ENCODE peak calls at places on chromosomes 2 and 18, in nine cellular contexts. One of them, this sample, is unnamed. For H3K4me1, the result is how much of the 10 kb centered on the place peaks cover.

GRCh38 chr2:97870396-97870843 is 125.3 kb downstream of the TMEM131 start:
- DNase-seq in upper lobe of left lung: no peak
- DNase-seq in left ventricle myocardium inferior: no peak
- DNase-seq in neural progenitor cell: no peak
- DNase-seq in stomach: no peak
- DNase-seq in endodermal cell: no peak
- DNase-seq in A549: peak
- DNase-seq in mucosa of descending colon: no peak
- DNase-seq in tibial artery: no peak
- DNase-seq in this sample: no peak

GRCh38 chr2:12534646-12535263 is 182.0 kb upstream of the TRIB2 start:
- DNase-seq in upper lobe of left lung: no peak
- DNase-seq in left ventricle myocardium inferior: no peak
- DNase-seq in neural progenitor cell: peak
- DNase-seq in stomach: no peak
- DNase-seq in endodermal cell: no peak
- DNase-seq in A549: no peak
- DNase-seq in mucosa of descending colon: no peak
- DNase-seq in tibial artery: no peak
- DNase-seq in this sample: no peak

GRCh38 chr2:10028988-10029874 is 14.1 kb upstream of the KLF11 start:
- DNase-seq in upper lobe of left lung: peak
- DNase-seq in left ventricle myocardium inferior: peak
- DNase-seq in neural progenitor cell: peak
- DNase-seq in stomach: no peak
- DNase-seq in endodermal cell: peak
- DNase-seq in A549: no peak
- DNase-seq in mucosa of descending colon: peak
- DNase-seq in tibial artery: no peak
- DNase-seq in this sample: no peak

GRCh38 chr2:85413592-85414421 is 3.6 kb upstream of the CAPG start:
- DNase-seq in upper lobe of left lung: peak
- DNase-seq in left ventricle myocardium inferior: no peak
- DNase-seq in neural progenitor cell: peak
- DNase-seq in stomach: peak
- DNase-seq in endodermal cell: peak
- DNase-seq in A549: no peak
- DNase-seq in mucosa of descending colon: peak
- DNase-seq in tibial artery: no peak
- DNase-seq in this sample: no peak

GRCh38 chr2:24065341-24065740 is 10.8 kb downstream of the SF3B6 start:
- DNase-seq in upper lobe of left lung: no peak
- DNase-seq in left ventricle myocardium inferior: no peak
- DNase-seq in neural progenitor cell: no peak
- DNase-seq in stomach: no peak
- DNase-seq in endodermal cell: no peak
- DNase-seq in A549: no peak
- DNase-seq in mucosa of descending colon: no peak
- DNase-seq in tibial artery: no peak
- DNase-seq in this sample: no peak

GRCh38 chr2:178553047-178553446 is 72.8 kb downstream of the PLEKHA3 start:
- DNase-seq in upper lobe of left lung: no peak
- DNase-seq in left ventricle myocardium inferior: no peak
- DNase-seq in neural progenitor cell: no peak
- DNase-seq in stomach: no peak
- DNase-seq in endodermal cell: no peak
- DNase-seq in A549: peak
- DNase-seq in mucosa of descending colon: no peak
- DNase-seq in tibial artery: no peak
- DNase-seq in this sample: no peak

GRCh38 chr2:84919885-84920580 is 14.6 kb downstream of the TMSB10 start:
- DNase-seq in upper lobe of left lung: no peak
- DNase-seq in left ventricle myocardium inferior: no peak
- DNase-seq in neural progenitor cell: no peak
- DNase-seq in stomach: no peak
- DNase-seq in endodermal cell: no peak
- DNase-seq in A549: peak
- DNase-seq in mucosa of descending colon: no peak
- DNase-seq in tibial artery: no peak
- DNase-seq in this sample: peak

GRCh38 chr18:60070631-60071030 is 170.8 kb downstream of the PMAIP1 start:
- DNase-seq in upper lobe of left lung: no peak
- DNase-seq in left ventricle myocardium inferior: no peak
- DNase-seq in neural progenitor cell: no peak
- DNase-seq in stomach: no peak
- DNase-seq in endodermal cell: no peak
- DNase-seq in A549: no peak
- DNase-seq in mucosa of descending colon: no peak
- DNase-seq in tibial artery: no peak
- DNase-seq in this sample: no peak

GRCh38 chr2:16633632-16634430 is 31.8 kb downstream of the CYRIA start:
- DNase-seq in upper lobe of left lung: no peak
- DNase-seq in left ventricle myocardium inferior: no peak
- DNase-seq in neural progenitor cell: no peak
- DNase-seq in stomach: no peak
- DNase-seq in endodermal cell: no peak
- DNase-seq in A549: peak
- DNase-seq in mucosa of descending colon: no peak
- DNase-seq in tibial artery: no peak
- DNase-seq in this sample: no peak

GRCh38 chr2:207337234-207338219 is 171.8 kb upstream of the KLF7 start:
- DNase-seq in upper lobe of left lung: no peak
- DNase-seq in left ventricle myocardium inferior: no peak
- DNase-seq in neural progenitor cell: no peak
- DNase-seq in stomach: no peak
- DNase-seq in endodermal cell: peak
- DNase-seq in A549: peak
- DNase-seq in mucosa of descending colon: no peak
- DNase-seq in tibial artery: no peak
- DNase-seq in this sample: no peak

GRCh38 chr2:233009661-233010060 is 3.4 kb downstream of the NGEF start:
- DNase-seq in upper lobe of left lung: no peak
- DNase-seq in left ventricle myocardium inferior: no peak
- DNase-seq in neural progenitor cell: no peak
- DNase-seq in stomach: no peak
- DNase-seq in endodermal cell: peak
- DNase-seq in A549: no peak
- DNase-seq in mucosa of descending colon: no peak
- DNase-seq in tibial artery: peak
- DNase-seq in this sample: no peak

GRCh38 chr2:86809481-86810121 is 18.9 kb upstream of the CD8A start:
- DNase-seq in upper lobe of left lung: peak
- DNase-seq in left ventricle myocardium inferior: no peak
- DNase-seq in neural progenitor cell: no peak
- DNase-seq in stomach: no peak
- DNase-seq in endodermal cell: no peak
- DNase-seq in A549: no peak
- DNase-seq in mucosa of descending colon: no peak
- DNase-seq in tibial artery: no peak
- DNase-seq in this sample: no peak

GRCh38 chr2:129747500-129748125 is 231.9 kb upstream of the RAB6C start:
- DNase-seq in upper lobe of left lung: no peak
- DNase-seq in left ventricle myocardium inferior: no peak
- DNase-seq in neural progenitor cell: no peak
- DNase-seq in stomach: no peak
- DNase-seq in endodermal cell: no peak
- DNase-seq in A549: no peak
- DNase-seq in mucosa of descending colon: no peak
- DNase-seq in tibial artery: no peak
- DNase-seq in this sample: no peak

GRCh38 chr2:173572848-173573247 is 218.2 kb downstream of the CDCA7 start:
- DNase-seq in upper lobe of left lung: no peak
- DNase-seq in left ventricle myocardium inferior: no peak
- DNase-seq in neural progenitor cell: no peak
- DNase-seq in stomach: no peak
- DNase-seq in endodermal cell: no peak
- DNase-seq in A549: no peak
- DNase-seq in mucosa of descending colon: no peak
- DNase-seq in tibial artery: no peak
- DNase-seq in this sample: no peak

GRCh38 chr2:185215497-185215896 is 523.1 kb upstream of the FSIP2 start:
- DNase-seq in upper lobe of left lung: no peak
- DNase-seq in left ventricle myocardium inferior: no peak
- DNase-seq in neural progenitor cell: peak
- DNase-seq in stomach: no peak
- DNase-seq in endodermal cell: peak
- DNase-seq in A549: no peak
- DNase-seq in mucosa of descending colon: no peak
- DNase-seq in tibial artery: no peak
- DNase-seq in this sample: no peak
- TF ChIP-seq CTCF in upper lobe of left lung: no peak
- TF ChIP-seq CTCF in left ventricle myocardium inferior: no peak
- TF ChIP-seq CTCF in neural progenitor cell: peak
- TF ChIP-seq CTCF in stomach: no peak
- TF ChIP-seq CTCF in endodermal cell: peak
- TF ChIP-seq CTCF in A549: no peak
- TF ChIP-seq CTCF in mucosa of descending colon: no peak
- TF ChIP-seq CTCF in tibial artery: no peak
- TF ChIP-seq CTCF in this sample: no peak

GRCh38 chr2:115359550-115359949 is 917.1 kb downstream of the DPP10 start:
- DNase-seq in upper lobe of left lung: no peak
- DNase-seq in left ventricle myocardium inferior: no peak
- DNase-seq in neural progenitor cell: no peak
- DNase-seq in stomach: no peak
- DNase-seq in endodermal cell: no peak
- DNase-seq in A549: no peak
- DNase-seq in mucosa of descending colon: no peak
- DNase-seq in tibial artery: no peak
- DNase-seq in this sample: no peak

GRCh38 chr2:115369380-115369779 is 926.9 kb downstream of the DPP10 start:
- DNase-seq in upper lobe of left lung: no peak
- DNase-seq in left ventricle myocardium inferior: no peak
- DNase-seq in neural progenitor cell: no peak
- DNase-seq in stomach: no peak
- DNase-seq in endodermal cell: no peak
- DNase-seq in A549: no peak
- DNase-seq in mucosa of descending colon: no peak
- DNase-seq in tibial artery: no peak
- DNase-seq in this sample: no peak

DNA sequence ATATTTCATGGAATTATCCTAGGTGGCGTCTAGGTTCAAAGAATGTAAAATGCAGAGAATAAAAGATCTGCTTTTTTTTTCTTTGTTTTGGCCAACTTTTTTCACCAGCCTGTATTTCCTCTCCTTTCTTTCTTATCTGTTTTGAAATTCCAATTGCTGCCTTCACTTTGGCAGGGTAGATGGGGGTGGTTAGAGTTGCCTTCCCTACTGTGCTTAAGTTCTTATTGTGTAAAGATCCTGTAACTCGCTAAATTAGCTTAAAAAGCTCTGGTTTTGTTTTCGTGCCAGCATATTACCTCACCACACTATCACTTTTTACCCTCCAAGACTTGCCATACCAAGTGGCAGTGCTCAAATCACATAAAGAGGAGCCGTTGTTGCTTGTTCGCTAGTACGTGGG is 921.6 kb downstream of the DPP10 start:
- DNase-seq in upper lobe of left lung: no peak
- DNase-seq in left ventricle myocardium inferior: no peak
- DNase-seq in neural progenitor cell: peak
- DNase-seq in stomach: no peak
- DNase-seq in endodermal cell: peak
- DNase-seq in A549: no peak
- DNase-seq in mucosa of descending colon: no peak
- DNase-seq in tibial artery: no peak
- DNase-seq in this sample: no peak
- H3K4me1 ChIP-seq in upper lobe of left lung: under half
- H3K4me1 ChIP-seq in left ventricle myocardium inferior: under half
- H3K4me1 ChIP-seq in neural progenitor cell: under half
- H3K4me1 ChIP-seq in stomach: under half
- H3K4me1 ChIP-seq in endodermal cell: under half
- H3K4me1 ChIP-seq in A549: under half
- H3K4me1 ChIP-seq in mucosa of descending colon: under half
- H3K4me1 ChIP-seq in tibial artery: under half
- H3K4me1 ChIP-seq in this sample: under half

GRCh38 chr18:46095532-46095931 is 2.6 kb downstream of the ATP5F1A start:
- DNase-seq in upper lobe of left lung: no peak
- DNase-seq in left ventricle myocardium inferior: no peak
- DNase-seq in neural progenitor cell: no peak
- DNase-seq in stomach: no peak
- DNase-seq in endodermal cell: no peak
- DNase-seq in A549: no peak
- DNase-seq in mucosa of descending colon: no peak
- DNase-seq in tibial artery: no peak
- DNase-seq in this sample: no peak
- H3K4me3 ChIP-seq in upper lobe of left lung: no peak
- H3K4me3 ChIP-seq in left ventricle myocardium inferior: peak
- H3K4me3 ChIP-seq in neural progenitor cell: no peak
- H3K4me3 ChIP-seq in stomach: no peak
- H3K4me3 ChIP-seq in endodermal cell: peak
- H3K4me3 ChIP-seq in A549: no peak
- H3K4me3 ChIP-seq in mucosa of descending colon: no peak
- H3K4me3 ChIP-seq in tibial artery: no peak
- H3K4me3 ChIP-seq in this sample: no peak

GRCh38 chr2:171432969-171433762 is 624 bp downstream of the METTL8 start:
- DNase-seq in upper lobe of left lung: no peak
- DNase-seq in left ventricle myocardium inferior: no peak
- DNase-seq in neural progenitor cell: peak
- DNase-seq in stomach: peak
- DNase-seq in endodermal cell: peak
- DNase-seq in A549: peak
- DNase-seq in mucosa of descending colon: peak
- DNase-seq in tibial artery: no peak
- DNase-seq in this sample: peak

GRCh38 chr2:171434671-171434980 is 600 bp downstream of the DCAF17 start:
- DNase-seq in upper lobe of left lung: no peak
- DNase-seq in left ventricle myocardium inferior: no peak
- DNase-seq in neural progenitor cell: no peak
- DNase-seq in stomach: no peak
- DNase-seq in endodermal cell: no peak
- DNase-seq in A549: no peak
- DNase-seq in mucosa of descending colon: no peak
- DNase-seq in tibial artery: no peak
- DNase-seq in this sample: no peak

GRCh38 chr2:171436307-171436706 is 2.3 kb downstream of the DCAF17 start:
- DNase-seq in upper lobe of left lung: no peak
- DNase-seq in left ventricle myocardium inferior: no peak
- DNase-seq in neural progenitor cell: no peak
- DNase-seq in stomach: no peak
- DNase-seq in endodermal cell: no peak
- DNase-seq in A549: peak
- DNase-seq in mucosa of descending colon: no peak
- DNase-seq in tibial artery: no peak
- DNase-seq in this sample: no peak

GRCh38 chr2:171432206-171432968 is 1.4 kb downstream of the METTL8 start:
- DNase-seq in upper lobe of left lung: no peak
- DNase-seq in left ventricle myocardium inferior: no peak
- DNase-seq in neural progenitor cell: no peak
- DNase-seq in stomach: no peak
- DNase-seq in endodermal cell: no peak
- DNase-seq in A549: no peak
- DNase-seq in mucosa of descending colon: no peak
- DNase-seq in tibial artery: no peak
- DNase-seq in this sample: no peak

GRCh38 chr2:171433763-171434670 is at the start of the genes DCAF17 and METTL8:
- DNase-seq in upper lobe of left lung: peak
- DNase-seq in left ventricle myocardium inferior: peak
- DNase-seq in neural progenitor cell: peak
- DNase-seq in stomach: peak
- DNase-seq in endodermal cell: peak
- DNase-seq in A549: peak
- DNase-seq in mucosa of descending colon: peak
- DNase-seq in tibial artery: peak
- DNase-seq in this sample: peak
- TF ChIP-seq CTCF in upper lobe of left lung: no peak
- TF ChIP-seq CTCF in left ventricle myocardium inferior: peak
- TF ChIP-seq CTCF in neural progenitor cell: peak
- TF ChIP-seq CTCF in stomach: no peak
- TF ChIP-seq CTCF in endodermal cell: peak
- TF ChIP-seq CTCF in A549: peak
- TF ChIP-seq CTCF in mucosa of descending colon: peak
- TF ChIP-seq CTCF in tibial artery: peak
- TF ChIP-seq CTCF in this sample: peak